ENCODE peak calls at places on chromosomes 6 and 20, in nine cellular contexts. X is right lobe of liver, U is adrenal gland, I is body of pancreas, F is IMR-90, L is heart left ventricle, A is testis, G is GM12891, O is GM12892. V is an unnamed sample.

GRCh38 chr20:61902213-61902869 is 163.3 kb downstream of the TAF4 start:
- DNase-seq in O (no peak), F (no peak), L (peak), I (no peak), G (no peak), A (no peak), X (no peak), U (no peak), V (no peak)

GRCh38 chr6:113623124-113623523 is 234.0 kb upstream of the MARCKS start:
- DNase-seq in I (no peak), U (no peak), O (no peak), F (no peak), L (no peak), X (no peak), G (no peak), A (no peak), V (no peak)

GRCh38 chr6:139152892-139153271 is 18.0 kb downstream of the HECA start:
- DNase-seq in O (no peak), A (no peak), X (no peak), G (no peak), U (no peak), I (no peak), L (no peak), F (peak), V (no peak)

GRCh38 chr6:3746119-3746691 is 5.3 kb downstream of the PXDC1 start:
- DNase-seq in L (no peak), X (no peak), U (no peak), G (no peak), A (no peak), O (no peak), F (no peak), I (no peak), V (no peak)

GRCh38 chr20:49579874-49580817 is 12.2 kb upstream of the PTGIS start:
- DNase-seq in I (no peak), G (no peak), U (no peak), L (no peak), O (no peak), A (no peak), X (no peak), F (peak), V (no peak)

GRCh38 chr20:35735828-35736470 is 6.1 kb downstream of the RBM39 start:
- DNase-seq in F (no peak), I (no peak), G (no peak), U (no peak), L (no peak), O (no peak), X (no peak), A (no peak), V (no peak)

GRCh38 chr20:11235058-11235457 is 561.3 kb upstream of the JAG1 start:
- DNase-seq in I (no peak), X (no peak), L (no peak), G (no peak), A (no peak), F (peak), U (no peak), O (no peak), V (peak)

GRCh38 chr6:23111984-23112383 is 542.6 kb downstream of the HDGFL1 start:
- DNase-seq in X (no peak), F (peak), O (no peak), A (no peak), L (no peak), I (no peak), U (no peak), G (no peak), V (no peak)

GRCh38 chr6:113847435-113847834 is 9.7 kb upstream of the MARCKS start:
- DNase-seq in F (peak), X (no peak), L (no peak), G (no peak), A (no peak), O (no peak), I (no peak), U (no peak), V (no peak)

GRCh38 chr6:164370773-164371172 is 938.6 kb downstream of the C6orf118 start:
- DNase-seq in O (no peak), X (no peak), U (no peak), I (no peak), L (no peak), G (no peak), F (no peak), A (no peak), V (no peak)

GRCh38 chr20:45904583-45905504 is 7.1 kb downstream of the PLTP start:
- DNase-seq in G (no peak), F (no peak), I (no peak), O (no peak), U (no peak), A (no peak), L (no peak), X (no peak), V (no peak)

GRCh38 chr6:147245693-147246092 is 41.5 kb downstream of the STXBP5 start:
- DNase-seq in O (no peak), A (no peak), G (no peak), L (no peak), X (no peak), F (no peak), U (no peak), I (no peak), V (no peak)

GRCh38 chr20:38550274-38550673 is 30.7 kb upstream of the ADIG start:
- DNase-seq in I (no peak), G (no peak), X (no peak), U (no peak), A (no peak), O (no peak), F (no peak), L (no peak), V (no peak)

GRCh38 chr6:158816329-158816728 is 2.8 kb downstream of the EZR start:
- DNase-seq in A (peak), G (no peak), I (no peak), L (no peak), X (no peak), U (no peak), O (no peak), F (no peak), V (no peak)

GRCh38 chr20:54163402-54163801 is 10.4 kb downstream of the CYP24A1 start:
- DNase-seq in X (no peak), F (no peak), A (no peak), O (no peak), I (no peak), U (no peak), L (no peak), G (no peak), V (no peak)

GRCh38 chr20:61430228-61430624 is 178.2 kb downstream of the CDH4 start:
- DNase-seq in G (no peak), A (no peak), I (no peak), O (no peak), L (no peak), X (no peak), F (no peak), U (no peak), V (no peak)

GRCh38 chr20:17541996-17542395 is 10.8 kb upstream of the BFSP1 start:
- DNase-seq in G (no peak), O (no peak), I (no peak), U (no peak), F (peak), L (no peak), X (no peak), A (no peak), V (no peak)

GRCh38 chr20:10171864-10172751 is 46.5 kb upstream of the SNAP25 start:
- DNase-seq in O (no peak), U (peak), L (peak), G (no peak), X (peak), F (peak), I (peak), A (peak), V (peak)

DNA sequence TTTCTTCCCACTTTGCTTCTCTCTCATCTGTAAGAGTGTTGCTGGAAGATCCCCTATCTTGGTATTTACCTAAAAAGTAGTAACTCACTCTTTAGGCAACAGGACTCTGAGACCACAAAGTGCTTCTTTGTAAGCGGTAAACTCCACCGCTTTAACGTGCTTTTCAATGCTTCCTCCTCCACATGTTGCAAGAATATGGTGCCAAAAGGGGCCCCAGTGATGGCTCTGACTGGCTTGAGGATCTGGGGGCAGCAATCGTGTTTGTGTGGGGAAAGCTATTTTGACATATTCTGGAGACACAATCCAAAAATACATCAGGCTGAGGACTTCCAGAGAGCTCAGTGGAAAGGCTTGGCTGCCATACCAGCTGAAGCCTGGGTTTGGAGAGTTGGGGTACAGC is 12.4 kb upstream of the CPNE5 start:
- DNase-seq in U (no peak), F (no peak), O (no peak), L (no peak), G (no peak), X (no peak), A (no peak), I (no peak), V (no peak)
- TF ChIP-seq POLR2A in U (no peak), F (no peak), O (no peak), L (no peak), G (no peak), X (no peak), A (no peak), I (no peak), V (no peak)

GRCh38 chr6:11462742-11463414 is 74.7 kb upstream of the TMEM170B start:
- DNase-seq in F (peak), O (no peak), I (no peak), G (no peak), U (no peak), X (no peak), A (no peak), L (no peak), V (no peak)
- TF ChIP-seq POLR2A in F (no peak), O (no peak), I (no peak), G (no peak), U (no peak), X (no peak), A (no peak), L (no peak), V (no peak)

GRCh38 chr20:19820520-19821211 is 62.6 kb downstream of the RIN2 start:
- DNase-seq in A (no peak), F (no peak), L (no peak), U (no peak), G (no peak), O (no peak), I (no peak), X (no peak), V (no peak)
- TF ChIP-seq POLR2A in A (no peak), F (no peak), L (no peak), U (no peak), G (no peak), O (no peak), I (no peak), X (no peak), V (no peak)

GRCh38 chr6:161132384-161132783 is 140.8 kb downstream of the MAP3K4 start:
- DNase-seq in O (no peak), U (no peak), F (no peak), A (no peak), L (no peak), I (no peak), X (no peak), G (no peak), V (no peak)
- TF ChIP-seq POLR2A in O (no peak), U (no peak), F (no peak), A (no peak), L (no peak), I (no peak), X (no peak), G (no peak), V (no peak)

DNA sequence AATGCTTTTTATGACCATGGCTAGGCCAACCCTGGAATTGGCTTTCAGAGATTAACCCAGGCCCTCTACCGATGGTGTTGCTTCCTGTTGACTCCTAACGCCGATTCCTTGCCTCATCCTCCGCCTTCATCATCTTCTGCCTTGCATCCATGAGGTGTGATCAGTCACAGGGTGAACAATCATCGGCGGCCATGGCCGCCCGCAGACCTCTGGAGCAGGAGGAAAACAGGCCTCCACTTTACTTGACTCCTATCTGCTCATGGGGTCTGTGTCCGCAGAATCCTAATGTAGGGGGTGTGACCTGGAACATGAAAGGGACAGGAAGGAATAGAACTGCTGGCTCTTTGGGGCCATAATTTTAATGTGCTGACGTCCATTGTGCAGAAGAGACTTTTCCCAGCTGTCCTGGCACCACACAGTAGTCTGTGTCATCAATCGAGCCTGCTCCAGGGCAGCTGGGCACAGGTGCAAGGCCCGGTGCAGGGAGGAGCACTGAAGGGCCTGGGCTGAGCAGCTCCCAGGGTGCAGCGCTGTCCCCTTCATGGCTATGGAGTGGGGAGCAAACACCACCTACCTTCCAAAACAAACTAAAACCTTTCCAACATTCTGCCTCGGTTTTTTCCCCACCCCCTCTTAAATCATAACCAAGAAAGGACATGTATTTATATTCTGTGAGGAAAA is 8.0 kb downstream of the SLC22A3 start:
- DNase-seq in X (peak), I (no peak), F (no peak), A (no peak), O (no peak), G (no peak), U (no peak), L (no peak), V (no peak)
- TF ChIP-seq POLR2A in X (no peak), I (no peak), F (no peak), A (no peak), O (no peak), G (no peak), U (no peak), L (no peak), V (no peak)

GRCh38 chr6:144215932-144216667 is 65.8 kb downstream of the STX11 start:
- DNase-seq in A (peak), O (peak), I (peak), X (peak), U (peak), G (peak), L (peak), F (peak), V (peak)
- TF ChIP-seq POLR2A in A (no peak), O (peak), I (peak), X (peak), U (peak), G (peak), L (peak), F (peak), V (no peak)

GRCh38 chr20:47357296-47358051 is 975 bp upstream of the ZMYND8 start:
- DNase-seq in I (peak), O (peak), A (peak), X (peak), U (peak), G (peak), L (peak), F (peak), V (peak)

GRCh38 chr20:47359533-47360206 is 3.2 kb upstream of the ZMYND8 start:
- DNase-seq in L (no peak), A (no peak), F (no peak), I (peak), O (no peak), G (no peak), X (no peak), U (no peak), V (no peak)

GRCh38 chr20:47360207-47360488 is 3.6 kb upstream of the ZMYND8 start:
- DNase-seq in F (peak), A (no peak), L (no peak), U (no peak), X (peak), I (peak), O (no peak), G (no peak), V (no peak)

GRCh38 chr20:47358052-47358671 is 1.7 kb upstream of the ZMYND8 start:
- DNase-seq in X (peak), A (no peak), O (no peak), L (no peak), I (peak), U (no peak), G (no peak), F (no peak), V (no peak)

GRCh38 chr20:47358672-47359532 is 2.4 kb upstream of the ZMYND8 start:
- DNase-seq in I (peak), F (peak), L (no peak), A (peak), O (no peak), G (no peak), U (peak), X (peak), V (peak)
- TF ChIP-seq POLR2A in I (peak), F (peak), L (peak), A (no peak), O (no peak), G (no peak), U (peak), X (peak), V (peak)

GRCh38 chr6:98821739-98822405 is 12.5 kb upstream of the POU3F2 start:
- DNase-seq in F (no peak), O (no peak), G (no peak), I (no peak), U (no peak), L (no peak), A (no peak), X (no peak), V (no peak)

GRCh38 chr6:98812220-98812619 is 22.2 kb upstream of the POU3F2 start:
- DNase-seq in I (no peak), U (no peak), A (no peak), X (no peak), L (no peak), O (no peak), F (no peak), G (no peak), V (no peak)

GRCh38 chr6:98816799-98817198 is 17.6 kb upstream of the POU3F2 start:
- DNase-seq in L (no peak), A (no peak), X (no peak), F (no peak), O (no peak), U (no peak), G (no peak), I (no peak), V (no peak)
- TF ChIP-seq POLR2A in L (no peak), A (no peak), X (no peak), F (no peak), O (no peak), U (no peak), G (no peak), I (no peak), V (no peak)